ENCODE peak calls at places on chromosomes 4 and X, in seven cellular contexts. M is endothelial cell of umbilical vein, Q is K562, K is astrocyte, A is GM23338, I is neural progenitor cell, G is HCT116. D is an unnamed sample.

GRCh38 chr4:70544279-70544870 is 26.0 kb downstream of the AMTN start:
- DNase-seq in M (peak; percentile 23), Q (peak; percentile 8), K (no peak), A (peak; percentile 66), I (peak; percentile 52), G (peak; percentile 31), D (peak; percentile 22)

GRCh38 chr4:112099701-112100289 is 45.5 kb upstream of the FAM241A start:
- DNase-seq in M (peak; percentile 80), Q (peak; percentile 35), K (peak; percentile 39), A (peak; percentile 68), I (peak; percentile 41), G (peak; percentile 61), D (peak; percentile 37)

GRCh38 chrX:139429913-139430312 is 100.6 kb upstream of the F9 start:
- DNase-seq in M (no peak), Q (no peak), K (peak; percentile 16), A (peak; percentile 46), I (peak; percentile 40), G (no peak), D (peak; percentile 1)

GRCh38 chrX:40313269-40313668 is 215.5 kb upstream of the BCOR start:
- DNase-seq in M (no peak), Q (no peak), K (no peak), A (no peak), I (no peak), G (no peak), D (no peak)

GRCh38 chrX:136689441-136689840 is 41.5 kb downstream of the CD40LG start:
- DNase-seq in M (no peak), Q (no peak), K (peak; percentile 60), A (peak; percentile 60), I (peak; percentile 65), G (no peak), D (peak; percentile 26)

GRCh38 chr4:130563185-130563890 is 1467.4 kb downstream of the C4orf33 start:
- DNase-seq in M (peak; percentile 73), Q (no peak), K (peak; percentile 49), A (peak; percentile 87), I (peak; percentile 82), G (peak; percentile 66), D (peak; percentile 44)

GRCh38 chrX:74218895-74219294 is 85.1 kb upstream of the ZCCHC13 start:
- DNase-seq in M (no peak), Q (no peak), K (no peak), A (no peak), I (no peak), G (no peak), D (peak; percentile 10)

GRCh38 chr4:89371614-89372013 is 64.0 kb upstream of the GPRIN3 start:
- DNase-seq in M (no peak), Q (no peak), K (no peak), A (no peak), I (no peak), G (no peak), D (no peak)

GRCh38 chr4:2249526-2249991 is 7.6 kb upstream of the HAUS3 start:
- DNase-seq in M (no peak), Q (no peak), K (no peak), A (no peak), I (no peak), G (no peak), D (no peak)

GRCh38 chr4:168059251-168059650 is 33.1 kb upstream of the ANXA10 start:
- DNase-seq in M (no peak), Q (no peak), K (peak; percentile 73), A (no peak), I (no peak), G (no peak), D (peak; percentile 41)

GRCh38 chrX:1528186-1528883 is 8.7 kb downstream of the P2RY8 start:
- DNase-seq in M (no peak), Q (no peak), K (no peak), A (no peak), I (no peak), G (no peak), D (no peak)

GRCh38 chrX:47217121-47217851 is 1.2 kb upstream of the CDK16 start:
- DNase-seq in M (no peak), Q (no peak), K (peak; percentile 59), A (peak; percentile 37), I (no peak), G (no peak), D (peak; percentile 86)

GRCh38 chrX:76987381-76987780 is 459.8 kb upstream of the FGF16 start:
- DNase-seq in M (no peak), Q (no peak), K (no peak), A (peak; percentile 11), I (peak; percentile 7), G (no peak), D (no peak)

DNA sequence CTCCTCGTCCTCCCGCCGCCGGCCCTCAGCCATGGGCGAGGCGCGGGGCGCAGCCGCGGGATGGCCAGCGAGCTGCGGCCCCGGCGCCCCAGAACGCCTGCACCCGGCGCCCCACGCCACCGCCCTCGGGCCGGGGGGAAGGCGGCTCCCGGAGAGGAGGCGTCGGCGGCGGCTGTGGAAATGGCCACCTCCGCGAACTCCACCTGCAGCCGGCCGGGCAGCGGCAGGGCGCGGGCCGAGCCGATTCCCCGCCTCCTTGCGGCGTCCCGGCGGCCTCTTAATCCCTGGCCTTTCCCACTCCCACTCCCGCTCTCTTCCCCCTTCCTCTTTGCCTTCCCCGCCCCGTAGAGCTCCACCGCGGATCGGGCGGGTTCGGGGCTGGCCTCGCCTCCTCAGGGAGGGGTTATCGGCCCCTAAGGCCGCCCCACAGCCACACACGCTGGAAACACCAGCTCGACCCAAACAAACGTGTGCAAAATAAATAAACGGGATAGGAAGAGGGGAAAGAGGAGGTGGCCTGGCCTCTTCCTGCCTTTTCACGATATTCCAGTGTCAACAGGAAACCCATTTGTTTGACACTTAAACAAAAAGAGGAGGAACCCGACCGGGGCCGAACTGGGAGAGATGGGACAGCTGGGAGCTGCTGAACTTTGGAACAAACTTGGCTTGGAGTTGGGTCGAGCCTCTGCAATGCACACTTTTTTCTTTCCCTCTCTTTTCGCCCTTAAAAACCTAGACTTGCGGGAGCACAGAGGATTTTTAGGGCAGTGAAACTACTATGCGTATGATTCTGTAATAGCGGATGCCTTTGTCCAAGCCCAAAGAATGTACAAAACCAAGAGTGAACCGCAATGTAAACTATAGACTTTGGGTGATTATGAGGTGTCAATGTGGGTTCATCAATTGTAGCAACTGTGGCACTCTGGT is at the start of gene SH3D19:
- DNase-seq in M (peak; percentile 91), Q (peak; percentile 6), K (peak; percentile 62), A (peak; percentile 69), I (peak; percentile 78), G (peak; percentile 68), D (peak; percentile 78)
- TF ChIP-seq EZH2 in M (no peak), Q (no peak), K (no peak), A (no peak), I (peak; percentile 47), G (no peak), D (no peak)

GRCh38 chr4:163161536-163162205 is 5.0 kb downstream of the NAF1 start:
- DNase-seq in M (peak; percentile 72), Q (no peak), K (peak; percentile 96), A (no peak), I (no peak), G (no peak), D (peak; percentile 46)

GRCh38 chr4:163157157-163157556 is 9.5 kb downstream of the NAF1 start:
- DNase-seq in M (no peak), Q (no peak), K (peak; percentile 87), A (no peak), I (no peak), G (no peak), D (peak; percentile 57)
- H3K4me2 ChIP-seq in M (no peak overlapping the region), Q (no peak overlapping the region), K (peak overlapping the region; percentile 72), A (peak overlapping the region; percentile 68), I (no peak overlapping the region), G (no peak overlapping the region), D (peak overlapping the region; percentile 86)

GRCh38 chrX:107773906-107774435 is 1.6 kb downstream of the TSC22D3 start:
- DNase-seq in M (no peak), Q (no peak), K (no peak), A (no peak), I (no peak), G (no peak), D (no peak)

GRCh38 chrX:107775734-107776511 is at the start of gene TSC22D3:
- DNase-seq in M (peak; percentile 64), Q (peak; percentile 48), K (peak; percentile 31), A (peak; percentile 75), I (peak; percentile 87), G (peak; percentile 29), D (peak; percentile 74)

GRCh38 chrX:107776649-107777535 is 641 bp upstream of the NCBP2L start:
- DNase-seq in M (peak; percentile 87), Q (peak; percentile 73), K (peak; percentile 69), A (peak; percentile 88), I (peak; percentile 92), G (peak; percentile 79), D (peak; percentile 84)

GRCh38 chrX:107773206-107773605 is 2.4 kb downstream of the TSC22D3 start:
- DNase-seq in M (no peak), Q (no peak), K (no peak), A (peak; percentile 66), I (peak; percentile 70), G (no peak), D (no peak)

GRCh38 chrX:107775000-107775733 is 420 bp downstream of the TSC22D3 start:
- DNase-seq in M (no peak), Q (no peak), K (no peak), A (peak; percentile 16), I (peak; percentile 35), G (no peak), D (no peak)
- TF ChIP-seq EZH2 in M (no peak), Q (no peak), K (peak; percentile 54), A (peak; percentile 42), I (peak; percentile 41), G (no peak), D (no peak)

GRCh38 chr4:66489783-66490452 is 819.6 kb upstream of the EPHA5 start:
- DNase-seq in M (no peak), Q (no peak), K (peak; percentile 92), A (peak; percentile 17), I (no peak), G (no peak), D (peak; percentile 32)
- H3K4me2 ChIP-seq in M (no peak overlapping the region), Q (no peak overlapping the region), K (peak overlapping the region; percentile 51), A (no peak overlapping the region), I (no peak overlapping the region), G (no peak overlapping the region), D (peak overlapping the region; percentile 45)

GRCh38 chr4:148503681-148504080 is 61.5 kb upstream of the NR3C2 start:
- DNase-seq in M (no peak), Q (no peak), K (no peak), A (no peak), I (no peak), G (no peak), D (no peak)
- TF ChIP-seq EZH2 in M (no peak), Q (no peak), K (no peak), A (no peak), I (no peak), G (no peak), D (no peak)

D was measured in mammary epithelial cell.